ENCODE peak calls at places on chromosomes 6 and 20, in seven cellular contexts. C is right lobe of liver; K is activated naive CD8-positive, alpha-beta T cell treated with anti-CD3 and anti-CD28 coated beads, Interleukin-2, amount 50 U/mL, for 24 hours; L is left kidney; P is foreskin keratinocyte; D is activated CD8-positive, alpha-beta memory T cell treated with anti-CD3 and anti-CD28 coated beads for 1 hour; E is Calu3. B is an unnamed sample.

GRCh38 chr20:47090835-47091234 is 196.2 kb downstream of the EYA2 start:
- DNase-seq in C (no peak), K (no peak), L (no peak), P (no peak), D (no peak), E (no peak), B (no peak)

GRCh38 chr6:45713981-45714685 is 301.5 kb downstream of the CLIC5 start:
- DNase-seq in C (no peak), K (peak; percentile 35), L (no peak), P (no peak), D (no peak), E (no peak), B (no peak)

GRCh38 chr6:5950448-5950847 is 56.3 kb downstream of the NRN1 start:
- DNase-seq in C (no peak), K (peak; percentile 34), L (peak; percentile 15), P (no peak), D (no peak), E (peak; percentile 10), B (no peak)

GRCh38 chr6:19803331-19804330 is 33.5 kb upstream of the ID4 start:
- DNase-seq in C (no peak), K (no peak), L (peak; percentile 79), P (no peak), D (no peak), E (no peak), B (no peak)

GRCh38 chr6:14726816-14727493 is 518.9 kb upstream of the JARID2 start:
- DNase-seq in C (peak; percentile 51), K (no peak), L (no peak), P (no peak), D (no peak), E (no peak), B (no peak)

GRCh38 chr6:70592391-70593117 is 25.8 kb downstream of the SDHAF4 start:
- DNase-seq in C (no peak), K (no peak), L (no peak), P (no peak), D (no peak), E (no peak), B (no peak)

GRCh38 chr6:148242180-148242579 is 100.5 kb upstream of the SASH1 start:
- DNase-seq in C (no peak), K (no peak), L (no peak), P (no peak), D (no peak), E (no peak), B (no peak)

GRCh38 chr6:112640895-112641294 is 293.8 kb downstream of the RFPL4B start:
- DNase-seq in C (no peak), K (no peak), L (peak; percentile 9), P (peak; percentile 52), D (no peak), E (no peak), B (no peak)

GRCh38 chr6:19873031-19873430 is 35.9 kb downstream of the ID4 start:
- DNase-seq in C (no peak), K (no peak), L (no peak), P (no peak), D (no peak), E (peak; percentile 53), B (no peak)